ENCODE peak calls at places on chromosomes 4 and X, in six cellular contexts. One of them, this sample, is unnamed.

GRCh38 chr4:75552452-75552851 is 3.4 kb upstream of the ODAPH start:
- DNase-seq in cardiac fibroblast: no peak
- DNase-seq in psoas muscle: no peak
- DNase-seq in choroid plexus epithelial cell: no peak
- DNase-seq in WTC11: no peak
- DNase-seq in osteoblast: no peak
- DNase-seq in this sample: no peak

GRCh38 chr4:16597829-16598228 is 300.6 kb downstream of the LDB2 start:
- DNase-seq in cardiac fibroblast: peak
- DNase-seq in psoas muscle: no peak
- DNase-seq in choroid plexus epithelial cell: peak
- DNase-seq in WTC11: no peak
- DNase-seq in osteoblast: no peak
- DNase-seq in this sample: peak

GRCh38 chrX:144637731-144638130 is 609.6 kb upstream of the SPANXN1 start:
- DNase-seq in cardiac fibroblast: no peak
- DNase-seq in psoas muscle: no peak
- DNase-seq in choroid plexus epithelial cell: peak
- DNase-seq in WTC11: no peak
- DNase-seq in osteoblast: no peak
- DNase-seq in this sample: no peak

GRCh38 chr4:90990298-90990697 is 863.1 kb downstream of the CCSER1 start:
- DNase-seq in cardiac fibroblast: no peak
- DNase-seq in psoas muscle: no peak
- DNase-seq in choroid plexus epithelial cell: no peak
- DNase-seq in WTC11: no peak
- DNase-seq in osteoblast: no peak
- DNase-seq in this sample: no peak

GRCh38 chr4:954211-955020 is 19.0 kb downstream of the DGKQ start:
- DNase-seq in cardiac fibroblast: no peak
- DNase-seq in psoas muscle: no peak
- DNase-seq in choroid plexus epithelial cell: no peak
- DNase-seq in WTC11: no peak
- DNase-seq in osteoblast: peak
- DNase-seq in this sample: no peak

GRCh38 chr4:37216209-37216608 is 28.3 kb upstream of the NWD2 start:
- DNase-seq in cardiac fibroblast: no peak
- DNase-seq in psoas muscle: no peak
- DNase-seq in choroid plexus epithelial cell: no peak
- DNase-seq in WTC11: no peak
- DNase-seq in osteoblast: no peak
- DNase-seq in this sample: no peak

GRCh38 chr4:95255396-95256107 is 293.2 kb downstream of the UNC5C start:
- DNase-seq in cardiac fibroblast: peak
- DNase-seq in psoas muscle: no peak
- DNase-seq in choroid plexus epithelial cell: peak
- DNase-seq in WTC11: no peak
- DNase-seq in osteoblast: peak
- DNase-seq in this sample: no peak

GRCh38 chr4:131509521-131509920 is 1639.6 kb upstream of the PCDH10 start:
- DNase-seq in cardiac fibroblast: peak
- DNase-seq in psoas muscle: no peak
- DNase-seq in choroid plexus epithelial cell: peak
- DNase-seq in WTC11: no peak
- DNase-seq in osteoblast: no peak
- DNase-seq in this sample: no peak

GRCh38 chr4:173448103-173448502 is 49.2 kb upstream of the SCRG1 start:
- DNase-seq in cardiac fibroblast: peak
- DNase-seq in psoas muscle: peak
- DNase-seq in choroid plexus epithelial cell: peak
- DNase-seq in WTC11: no peak
- DNase-seq in osteoblast: no peak
- DNase-seq in this sample: no peak

GRCh38 chrX:23756165-23756564 is 13.1 kb upstream of the ACOT9 start:
- DNase-seq in cardiac fibroblast: peak
- DNase-seq in psoas muscle: peak
- DNase-seq in choroid plexus epithelial cell: peak
- DNase-seq in WTC11: peak
- DNase-seq in osteoblast: peak
- DNase-seq in this sample: peak

GRCh38 chr4:182884046-182884445 is 33.1 kb downstream of the DCTD start:
- DNase-seq in cardiac fibroblast: peak
- DNase-seq in psoas muscle: no peak
- DNase-seq in choroid plexus epithelial cell: no peak
- DNase-seq in WTC11: no peak
- DNase-seq in osteoblast: no peak
- DNase-seq in this sample: no peak

GRCh38 chr4:107147864-107148263 is 111.8 kb upstream of the DKK2 start:
- DNase-seq in cardiac fibroblast: no peak
- DNase-seq in psoas muscle: no peak
- DNase-seq in choroid plexus epithelial cell: no peak
- DNase-seq in WTC11: no peak
- DNase-seq in osteoblast: no peak
- DNase-seq in this sample: no peak

GRCh38 chr4:18882468-18882867 is 860.9 kb upstream of the LCORL start:
- DNase-seq in cardiac fibroblast: peak
- DNase-seq in psoas muscle: no peak
- DNase-seq in choroid plexus epithelial cell: peak
- DNase-seq in WTC11: no peak
- DNase-seq in osteoblast: no peak
- DNase-seq in this sample: no peak

GRCh38 chr4:4327652-4328121 is 37.6 kb downstream of the ZBTB49 start:
- DNase-seq in cardiac fibroblast: peak
- DNase-seq in psoas muscle: no peak
- DNase-seq in choroid plexus epithelial cell: peak
- DNase-seq in WTC11: peak
- DNase-seq in osteoblast: peak
- DNase-seq in this sample: peak

GRCh38 chrX:71515039-71515398 is 17.9 kb upstream of the OGT start:
- DNase-seq in cardiac fibroblast: peak
- DNase-seq in psoas muscle: peak
- DNase-seq in choroid plexus epithelial cell: peak
- DNase-seq in WTC11: no peak
- DNase-seq in osteoblast: no peak
- DNase-seq in this sample: no peak

GRCh38 chrX:427812-428725 is 41.4 kb upstream of the PPP2R3B start:
- DNase-seq in cardiac fibroblast: no peak
- DNase-seq in psoas muscle: no peak
- DNase-seq in choroid plexus epithelial cell: peak
- DNase-seq in WTC11: peak
- DNase-seq in osteoblast: peak
- DNase-seq in this sample: peak

GRCh38 chr4:99998062-99998880 is 48.2 kb upstream of the H2AZ1 start:
- DNase-seq in cardiac fibroblast: peak
- DNase-seq in psoas muscle: no peak
- DNase-seq in choroid plexus epithelial cell: peak
- DNase-seq in WTC11: no peak
- DNase-seq in osteoblast: peak
- DNase-seq in this sample: no peak

GRCh38 chrX:19544693-19545305 is 29.5 kb upstream of the MAP3K15 start:
- DNase-seq in cardiac fibroblast: peak
- DNase-seq in psoas muscle: no peak
- DNase-seq in choroid plexus epithelial cell: peak
- DNase-seq in WTC11: peak
- DNase-seq in osteoblast: peak
- DNase-seq in this sample: peak

GRCh38 chr4:105112274-105112673 is 34.4 kb upstream of the TET2 start:
- DNase-seq in cardiac fibroblast: no peak
- DNase-seq in psoas muscle: no peak
- DNase-seq in choroid plexus epithelial cell: no peak
- DNase-seq in WTC11: no peak
- DNase-seq in osteoblast: no peak
- DNase-seq in this sample: no peak

GRCh38 chr4:74624351-74625151 is 169.8 kb downstream of the BTC start:
- DNase-seq in cardiac fibroblast: peak
- DNase-seq in psoas muscle: no peak
- DNase-seq in choroid plexus epithelial cell: peak
- DNase-seq in WTC11: no peak
- DNase-seq in osteoblast: no peak
- DNase-seq in this sample: no peak

GRCh38 chrX:3699841-3700381 is 13.5 kb downstream of the PRKX start:
- DNase-seq in cardiac fibroblast: no peak
- DNase-seq in psoas muscle: no peak
- DNase-seq in choroid plexus epithelial cell: peak
- DNase-seq in WTC11: no peak
- DNase-seq in osteoblast: no peak
- DNase-seq in this sample: no peak

GRCh38 chr4:55312491-55313101 is 33.4 kb upstream of the SRD5A3 start:
- DNase-seq in cardiac fibroblast: peak
- DNase-seq in psoas muscle: no peak
- DNase-seq in choroid plexus epithelial cell: peak
- DNase-seq in WTC11: peak
- DNase-seq in osteoblast: no peak
- DNase-seq in this sample: peak

GRCh38 chrX:77434949-77435348 is 12.2 kb upstream of the FGF16 start:
- DNase-seq in cardiac fibroblast: no peak
- DNase-seq in psoas muscle: no peak
- DNase-seq in choroid plexus epithelial cell: no peak
- DNase-seq in WTC11: no peak
- DNase-seq in osteoblast: no peak
- DNase-seq in this sample: no peak

GRCh38 chrX:44908198-44908597 is 35.2 kb downstream of the KDM6A start:
- DNase-seq in cardiac fibroblast: peak
- DNase-seq in psoas muscle: no peak
- DNase-seq in choroid plexus epithelial cell: peak
- DNase-seq in WTC11: no peak
- DNase-seq in osteoblast: peak
- DNase-seq in this sample: no peak

GRCh38 chrX:18119856-18120255 is 100.8 kb downstream of the BEND2 start:
- DNase-seq in cardiac fibroblast: no peak
- DNase-seq in psoas muscle: no peak
- DNase-seq in choroid plexus epithelial cell: no peak
- DNase-seq in WTC11: no peak
- DNase-seq in osteoblast: no peak
- DNase-seq in this sample: no peak
- TF ChIP-seq CTCF in cardiac fibroblast: no peak
- TF ChIP-seq CTCF in psoas muscle: no peak
- TF ChIP-seq CTCF in choroid plexus epithelial cell: no peak
- TF ChIP-seq CTCF in WTC11: no peak
- TF ChIP-seq CTCF in osteoblast: no peak
- TF ChIP-seq CTCF in this sample: no peak

GRCh38 chr4:124266706-124267105 is 445.8 kb downstream of the ANKRD50 start:
- DNase-seq in cardiac fibroblast: no peak
- DNase-seq in psoas muscle: no peak
- DNase-seq in choroid plexus epithelial cell: no peak
- DNase-seq in WTC11: no peak
- DNase-seq in osteoblast: no peak
- DNase-seq in this sample: no peak

GRCh38 chr4:124265701-124266100 is 446.8 kb downstream of the ANKRD50 start:
- DNase-seq in cardiac fibroblast: no peak
- DNase-seq in psoas muscle: no peak
- DNase-seq in choroid plexus epithelial cell: peak
- DNase-seq in WTC11: no peak
- DNase-seq in osteoblast: no peak
- DNase-seq in this sample: no peak

DNA sequence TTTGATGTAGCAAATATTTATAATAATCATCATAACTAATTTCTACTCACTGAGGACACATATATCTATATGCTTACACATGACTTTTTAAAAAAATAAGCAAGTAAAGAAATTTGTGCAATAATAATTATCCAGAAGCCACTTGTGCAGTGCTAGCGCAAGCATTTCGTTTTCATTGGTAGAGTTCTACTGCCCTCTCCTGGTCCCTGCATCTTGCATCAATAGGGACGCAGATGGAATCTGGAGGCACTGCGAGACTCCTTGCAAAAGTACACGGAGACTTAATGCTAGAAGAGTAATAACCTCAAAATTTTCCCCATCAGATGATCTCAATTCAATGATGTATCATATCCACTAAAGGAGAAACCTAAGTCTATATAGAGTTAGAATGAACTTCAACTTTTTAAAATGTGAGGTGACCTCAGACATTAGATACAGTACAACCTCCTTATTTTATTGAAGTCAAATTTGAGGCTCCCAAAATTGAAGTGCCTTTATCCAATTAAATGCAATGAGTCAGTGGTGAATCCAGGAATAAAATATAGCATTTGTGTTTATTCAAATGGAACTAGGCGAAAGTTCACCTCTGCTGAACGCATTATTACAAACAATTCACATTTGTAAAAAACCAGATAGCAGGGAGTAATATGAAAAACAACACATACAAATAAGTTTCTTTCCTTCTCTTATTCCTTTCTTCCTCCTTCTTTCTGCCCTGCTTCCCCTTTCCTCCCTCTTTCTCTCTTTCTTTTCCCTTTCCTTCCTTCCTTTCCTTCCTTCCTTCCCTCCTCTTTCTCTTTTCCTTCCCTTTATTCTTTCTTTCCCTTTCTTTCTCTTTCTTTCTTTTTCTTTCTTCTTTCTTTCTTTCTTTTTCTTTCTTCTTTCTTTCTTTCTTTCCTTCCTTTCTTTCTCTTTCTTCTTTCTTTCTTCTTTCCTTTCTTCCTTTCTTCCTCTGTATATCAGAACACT is 450.0 kb downstream of the ANKRD50 start:
- DNase-seq in cardiac fibroblast: peak
- DNase-seq in psoas muscle: peak
- DNase-seq in choroid plexus epithelial cell: peak
- DNase-seq in WTC11: peak
- DNase-seq in osteoblast: peak
- DNase-seq in this sample: peak
- TF ChIP-seq CTCF in cardiac fibroblast: peak
- TF ChIP-seq CTCF in psoas muscle: peak
- TF ChIP-seq CTCF in choroid plexus epithelial cell: peak
- TF ChIP-seq CTCF in WTC11: peak
- TF ChIP-seq CTCF in osteoblast: peak
- TF ChIP-seq CTCF in this sample: peak

GRCh38 chr4:23903859-23904438 is 14.1 kb upstream of the PPARGC1A start:
- DNase-seq in cardiac fibroblast: peak
- DNase-seq in psoas muscle: no peak
- DNase-seq in choroid plexus epithelial cell: no peak
- DNase-seq in WTC11: no peak
- DNase-seq in osteoblast: no peak
- DNase-seq in this sample: no peak

GRCh38 chr4:23904639-23905061 is 14.8 kb upstream of the PPARGC1A start:
- DNase-seq in cardiac fibroblast: no peak
- DNase-seq in psoas muscle: no peak
- DNase-seq in choroid plexus epithelial cell: no peak
- DNase-seq in WTC11: no peak
- DNase-seq in osteoblast: no peak
- DNase-seq in this sample: no peak

GRCh38 chr4:23900636-23901035 is 10.8 kb upstream of the PPARGC1A start:
- DNase-seq in cardiac fibroblast: no peak
- DNase-seq in psoas muscle: no peak
- DNase-seq in choroid plexus epithelial cell: no peak
- DNase-seq in WTC11: no peak
- DNase-seq in osteoblast: no peak
- DNase-seq in this sample: no peak

GRCh38 chr4:23899565-23899964 is 9.7 kb upstream of the PPARGC1A start:
- DNase-seq in cardiac fibroblast: no peak
- DNase-seq in psoas muscle: no peak
- DNase-seq in choroid plexus epithelial cell: no peak
- DNase-seq in WTC11: no peak
- DNase-seq in osteoblast: no peak
- DNase-seq in this sample: no peak

GRCh38 chr4:23902203-23902602 is 12.4 kb upstream of the PPARGC1A start:
- DNase-seq in cardiac fibroblast: no peak
- DNase-seq in psoas muscle: no peak
- DNase-seq in choroid plexus epithelial cell: no peak
- DNase-seq in WTC11: peak
- DNase-seq in osteoblast: peak
- DNase-seq in this sample: no peak
- TF ChIP-seq CTCF in cardiac fibroblast: no peak
- TF ChIP-seq CTCF in psoas muscle: peak
- TF ChIP-seq CTCF in choroid plexus epithelial cell: no peak
- TF ChIP-seq CTCF in WTC11: peak
- TF ChIP-seq CTCF in osteoblast: no peak
- TF ChIP-seq CTCF in this sample: peak

GRCh38 chrX:127459784-127460183 is 592.4 kb downstream of the ACTRT1 start:
- DNase-seq in cardiac fibroblast: no peak
- DNase-seq in psoas muscle: no peak
- DNase-seq in choroid plexus epithelial cell: no peak
- DNase-seq in WTC11: peak
- DNase-seq in osteoblast: no peak
- DNase-seq in this sample: peak
- TF ChIP-seq CTCF in cardiac fibroblast: no peak
- TF ChIP-seq CTCF in psoas muscle: no peak
- TF ChIP-seq CTCF in choroid plexus epithelial cell: no peak
- TF ChIP-seq CTCF in WTC11: no peak
- TF ChIP-seq CTCF in osteoblast: no peak
- TF ChIP-seq CTCF in this sample: peak